ENCODE peak calls at places on chromosomes 12 and 14, in four cellular contexts. L is WTC11, A is K562, D is GM12878. B is an unnamed sample.

GRCh38 chr14:51202914-51203665 is 37.0 kb upstream of the TMX1 start:
- DNase-seq in L (no peak), A (no peak), D (peak), B (no peak)

GRCh38 chr12:12265035-12265434 is 1.8 kb downstream of the LRP6 start:
- DNase-seq in L (no peak), A (no peak), D (no peak), B (no peak)

GRCh38 chr14:60724080-60724618 is at the start of gene SIX4:
- DNase-seq in L (peak), A (peak), D (no peak), B (peak)

GRCh38 chr12:95547522-95548055 is 3.7 kb downstream of the USP44 start:
- DNase-seq in L (no peak), A (no peak), D (no peak), B (no peak)

GRCh38 chr14:49581209-49581960 is 4.8 kb downstream of the RPS29 start:
- DNase-seq in L (no peak), A (no peak), D (no peak), B (no peak)

GRCh38 chr12:42332301-42332894 is 6.4 kb downstream of the PPHLN1 start:
- DNase-seq in L (no peak), A (no peak), D (no peak), B (peak)

GRCh38 chr14:35766700-35767082 is 42.4 kb downstream of the RALGAPA1 start:
- DNase-seq in L (no peak), A (no peak), D (no peak), B (no peak)

GRCh38 chr12:117334098-117334497 is 27.3 kb downstream of the NOS1 start:
- DNase-seq in L (no peak), A (no peak), D (no peak), B (no peak)

GRCh38 chr14:50533806-50534205 is 1.4 kb upstream of the MAP4K5 start:
- DNase-seq in L (no peak), A (no peak), D (no peak), B (no peak)

GRCh38 chr12:57456145-57456700 is 1.1 kb downstream of the INHBE start:
- DNase-seq in L (peak), A (peak), D (no peak), B (peak)

GRCh38 chr12:50566066-50566465 is 61.3 kb downstream of the DIP2B start:
- DNase-seq in L (no peak), A (no peak), D (no peak), B (no peak)

GRCh38 chr12:50055831-50056628 is 1.4 kb upstream of the ASIC1 start:
- DNase-seq in L (peak), A (peak), D (no peak), B (peak)

GRCh38 chr12:3743803-3744202 is 9.1 kb downstream of the CRACR2A start:
- DNase-seq in L (no peak), A (no peak), D (peak), B (no peak)

GRCh38 chr12:22527999-22528398 is 16.3 kb downstream of the C2CD5 start:
- DNase-seq in L (no peak), A (no peak), D (no peak), B (no peak)

GRCh38 chr12:79690156-79690605 is 583 bp downstream of the PAWR start:
- DNase-seq in L (peak), A (no peak), D (no peak), B (peak)

GRCh38 chr12:11941601-11942360 is 129.0 kb upstream of the BCL2L14 start:
- DNase-seq in L (no peak), A (no peak), D (no peak), B (no peak)

GRCh38 chr12:82358200-82359114 is at the start of the genes CCDC59 and METTL25:
- DNase-seq in L (peak), A (peak), D (peak), B (peak)

GRCh38 chr14:77094672-77095284 is 3.3 kb upstream of the CIPC start:
- DNase-seq in L (peak), A (peak), D (no peak), B (peak)

GRCh38 chr12:55970775-55971174 is 3.1 kb upstream of the RAB5B start:
- DNase-seq in L (no peak), A (no peak), D (no peak), B (no peak)

GRCh38 chr14:20848316-20848954 is 42.8 kb upstream of the RNASE3 start:
- DNase-seq in L (no peak), A (no peak), D (no peak), B (no peak)

GRCh38 chr12:113040722-113041168 is 15.8 kb upstream of the DTX1 start:
- DNase-seq in L (no peak), A (no peak), D (no peak), B (peak)

GRCh38 chr12:101697930-101698781 is 716 bp downstream of the CHPT1 start:
- DNase-seq in L (no peak), A (peak), D (no peak), B (peak)

DNA sequence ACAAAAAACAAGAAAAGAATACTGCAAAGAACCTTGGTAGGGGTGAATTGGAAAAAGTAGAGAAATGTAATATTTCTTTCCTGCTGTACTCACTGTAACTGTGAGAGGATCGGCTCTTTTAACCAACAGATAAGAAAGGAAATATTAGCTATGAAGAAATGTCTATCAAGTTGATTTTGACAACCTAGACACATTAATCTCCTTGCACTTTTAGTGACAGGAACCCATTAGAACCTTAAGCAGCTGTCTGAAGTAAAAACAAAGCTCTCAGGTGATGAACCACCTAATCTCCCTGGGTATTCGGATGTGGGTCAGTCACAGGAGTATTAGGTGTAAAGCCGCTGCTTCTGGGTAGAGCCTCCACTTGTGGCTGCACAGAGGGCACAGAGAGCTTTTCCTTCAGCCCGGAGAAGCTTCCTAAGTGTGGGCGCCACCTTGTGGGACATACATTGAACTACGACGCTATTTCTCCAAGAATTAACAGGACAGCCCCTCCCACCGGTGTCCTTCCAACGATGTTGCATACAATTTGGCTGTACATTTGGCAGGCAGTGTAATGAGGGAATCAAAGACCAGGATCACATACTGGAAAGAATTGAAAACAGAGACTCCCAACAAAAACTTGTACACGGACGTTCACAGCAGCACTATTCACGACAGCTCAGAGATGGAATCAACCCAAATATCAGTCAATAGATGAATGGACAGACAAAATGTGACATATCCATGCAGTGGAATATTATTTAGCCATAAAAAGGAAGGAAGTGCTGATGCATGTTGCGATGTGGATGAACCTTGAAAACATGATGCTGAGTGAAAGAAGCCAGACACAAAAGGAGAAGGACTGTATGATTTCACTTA is 28.9 kb upstream of the MAPKAPK5 start:
- DNase-seq in L (peak), A (peak), D (peak), B (peak)
- TF ChIP-seq ATF3 in L (no peak), A (no peak), D (no peak), B (no peak)

GRCh38 chr12:31833541-31833840 is 104.7 kb upstream of the AMN1 start:
- DNase-seq in L (no peak), A (no peak), D (no peak), B (no peak)

GRCh38 chr12:31832740-31833540 is 104.1 kb upstream of the AMN1 start:
- DNase-seq in L (no peak), A (no peak), D (peak), B (no peak)

DNA sequence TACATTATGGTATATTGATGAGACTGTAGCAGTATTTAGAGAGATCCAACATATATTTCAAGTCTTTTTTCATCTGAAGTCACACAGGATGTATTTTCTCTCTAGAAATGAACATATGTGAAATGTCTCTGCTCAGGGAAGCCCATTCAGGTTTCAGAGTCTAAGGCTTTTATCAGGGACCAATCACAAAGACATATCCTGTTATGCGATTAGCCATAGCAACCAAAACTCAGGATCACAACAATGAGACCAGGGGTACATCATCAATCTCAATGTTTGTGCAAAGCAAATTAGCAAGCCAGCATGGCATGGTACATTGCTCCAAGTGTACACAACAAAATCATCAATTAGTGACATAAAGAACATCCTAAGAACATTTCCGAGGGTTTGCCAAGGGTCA is 99.2 kb upstream of the AMN1 start:
- DNase-seq in L (no peak), A (no peak), D (no peak), B (no peak)
- TF ChIP-seq ETV6 in L (no peak), A (no peak), D (no peak), B (no peak)

GRCh38 chr14:70317969-70318634 is 41.4 kb downstream of the COX16 start:
- DNase-seq in L (peak), A (no peak), D (peak), B (peak)
- TF ChIP-seq ATF3 in L (no peak), A (no peak), D (no peak), B (peak)

DNA sequence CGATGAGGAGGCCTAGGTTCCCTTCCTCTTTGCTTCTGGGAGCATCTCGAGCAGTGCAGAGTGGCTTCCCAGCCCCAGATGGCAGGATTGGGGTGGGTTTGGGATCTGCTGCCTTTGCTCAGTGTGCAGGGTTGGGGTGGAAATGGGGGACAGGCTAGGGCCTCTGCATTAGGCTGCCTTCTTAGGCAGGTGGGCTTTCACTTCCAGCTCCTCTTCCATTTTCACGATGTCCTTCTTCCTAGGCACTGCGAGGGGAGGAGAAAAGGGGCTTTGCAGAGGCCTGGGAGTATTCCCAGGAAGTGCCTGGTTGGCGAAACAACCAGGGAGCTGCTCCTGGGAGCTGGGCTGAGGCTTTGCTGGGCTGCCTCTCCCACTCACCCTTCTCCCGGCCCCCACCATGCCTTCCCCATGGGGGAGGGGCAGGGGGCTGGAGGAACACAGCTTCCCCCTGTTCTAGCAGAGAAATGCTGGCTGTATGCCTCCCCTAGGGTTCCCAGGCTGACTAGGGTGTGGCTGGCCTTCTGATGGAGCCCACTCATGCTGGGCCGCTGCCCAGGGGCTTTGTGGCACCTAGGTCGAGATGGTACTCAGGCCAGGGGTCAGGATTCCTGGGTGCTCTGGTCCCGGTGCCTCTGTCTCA is 2.4 kb downstream of the NR4A1 start:
- DNase-seq in L (no peak), A (no peak), D (no peak), B (no peak)
- TF ChIP-seq ETV6 in L (no peak), A (no peak), D (no peak), B (no peak)

GRCh38 chr14:34660796-34661195 is 30.8 kb upstream of the SNX6 start:
- DNase-seq in L (no peak), A (no peak), D (no peak), B (no peak)

GRCh38 chr14:34650786-34651584 is 21.0 kb upstream of the SNX6 start:
- DNase-seq in L (no peak), A (no peak), D (no peak), B (no peak)

GRCh38 chr14:34655959-34656358 is 26.0 kb upstream of the SNX6 start:
- DNase-seq in L (no peak), A (no peak), D (no peak), B (no peak)
- TF ChIP-seq ATF3 in L (no peak), A (no peak), D (no peak), B (no peak)

GRCh38 chr14:37658174-37658573 is 62.7 kb downstream of the TTC6 start:
- DNase-seq in L (no peak), A (no peak), D (no peak), B (peak)
- TF ChIP-seq ETV6 in L (no peak), A (no peak), D (no peak), B (no peak)

GRCh38 chr12:111022386-111022785 is 102.0 kb upstream of the MYL2 start:
- DNase-seq in L (no peak), A (no peak), D (no peak), B (no peak)
- TF ChIP-seq ATF3 in L (no peak), A (no peak), D (no peak), B (no peak)

B was measured in HepG2.